ENCODE peak calls at places on chromosome 20, in nine cellular contexts. E is tibial nerve, J is osteocyte, Z is H9, H is fibroblast of the aortic adventitia, M is kidney, G is ovary, V is suprapubic skin, S is MCF 10A. O is an unnamed sample.

GRCh38 chr20:31602779-31603441 is 2.2 kb upstream of the ID1 start:
- DNase-seq in S (peak; percentile 90), V (no peak), M (no peak), J (no peak), H (peak; percentile 40), E (no peak), Z (no peak), G (no peak), O (no peak)

GRCh38 chr20:40706977-40707582 is 18.0 kb upstream of the MAFB start:
- DNase-seq in V (no peak), E (no peak), S (no peak), Z (peak; percentile 84), M (no peak), J (no peak), H (no peak), G (no peak), O (no peak)

GRCh38 chr20:44770480-44771171 is 25.0 kb downstream of the KCNK15 start:
- DNase-seq in H (no peak), G (no peak), M (no peak), V (no peak), J (no peak), S (no peak), E (no peak), Z (no peak), O (no peak)

GRCh38 chr20:25090492-25091429 is 8.8 kb upstream of the VSX1 start:
- DNase-seq in J (no peak), S (no peak), M (peak; percentile 70), H (no peak), E (no peak), G (no peak), Z (no peak), V (no peak), O (no peak)

GRCh38 chr20:63843778-63844177 is 12.7 kb upstream of the ZBTB46 start:
- DNase-seq in H (no peak), Z (no peak), E (no peak), J (no peak), S (no peak), V (no peak), M (no peak), G (no peak), O (no peak)

GRCh38 chr20:18005170-18005989 is 36.6 kb downstream of the MGME1 start:
- DNase-seq in E (no peak), J (no peak), Z (peak; percentile 47), H (no peak), G (no peak), V (no peak), S (no peak), M (no peak), O (no peak)

GRCh38 chr20:44728835-44729342 is 13.7 kb downstream of the CCN5 start:
- DNase-seq in S (peak; percentile 99), H (peak; percentile 82), J (peak; percentile 94), V (no peak), E (no peak), G (peak; percentile 54), Z (peak; percentile 71), M (peak; percentile 91), O (no peak)

GRCh38 chr20:63253438-63254236 is 626 bp downstream of the NKAIN4 start:
- DNase-seq in M (no peak), J (no peak), S (no peak), Z (peak; percentile 79), E (no peak), H (no peak), V (no peak), G (no peak), O (no peak)

GRCh38 chr20:846894-847278 is 13.4 kb downstream of the FAM110A start:
- DNase-seq in M (peak; percentile 76), J (no peak), E (no peak), H (no peak), Z (no peak), V (no peak), S (no peak), G (no peak), O (no peak)

GRCh38 chr20:33789109-33789857 is 21.9 kb upstream of the CHMP4B start:
- DNase-seq in M (peak; percentile 84), V (no peak), H (peak; percentile 95), J (no peak), E (no peak), G (no peak), S (peak; percentile 100), Z (no peak), O (peak; percentile 55)

GRCh38 chr20:19964289-19965263 is 52.6 kb upstream of the NAA20 start:
- DNase-seq in M (no peak), S (peak; percentile 80), E (no peak), J (no peak), V (peak; percentile 84), Z (no peak), G (peak; percentile 79), H (peak; percentile 88), O (no peak)

GRCh38 chr20:7924692-7925091 is 15.6 kb downstream of the HAO1 start:
- DNase-seq in V (no peak), J (no peak), Z (no peak), S (peak; percentile 67), H (peak; percentile 85), E (no peak), G (no peak), M (no peak), O (no peak)

GRCh38 chr20:36035720-36036119 is 67.3 kb downstream of the CNBD2 start:
- DNase-seq in M (no peak), Z (no peak), S (peak; percentile 67), H (no peak), E (no peak), V (no peak), G (no peak), J (no peak), O (no peak)

GRCh38 chr20:8473459-8473858 is 341.4 kb downstream of the PLCB1 start:
- DNase-seq in M (no peak), V (no peak), H (peak; percentile 14), J (no peak), Z (no peak), E (no peak), G (no peak), S (no peak), O (no peak)

GRCh38 chr20:31956556-31957220 is 4.8 kb upstream of the PDRG1 start:
- DNase-seq in M (no peak), G (no peak), J (no peak), V (no peak), H (no peak), S (no peak), Z (no peak), E (no peak), O (no peak)

GRCh38 chr20:38196592-38196991 is 31.5 kb upstream of the TGM2 start:
- DNase-seq in S (peak; percentile 82), V (peak; percentile 80), E (peak; percentile 73), G (peak; percentile 70), Z (no peak), J (no peak), H (peak; percentile 96), M (peak; percentile 91), O (peak; percentile 27)

GRCh38 chr20:48620112-48620485 is 207.7 kb downstream of the PREX1 start:
- DNase-seq in M (no peak), G (peak; percentile 25), Z (no peak), H (no peak), V (no peak), E (no peak), S (no peak), J (no peak), O (no peak)

GRCh38 chr20:48623176-48623905 is 204.5 kb downstream of the PREX1 start:
- DNase-seq in G (no peak), Z (no peak), E (no peak), M (peak; percentile 52), S (no peak), H (no peak), V (no peak), J (no peak), O (no peak)

GRCh38 chr20:48622421-48622820 is 205.4 kb downstream of the PREX1 start:
- DNase-seq in E (no peak), V (no peak), H (no peak), S (no peak), M (peak; percentile 41), J (no peak), Z (no peak), G (peak; percentile 31), O (no peak)

GRCh38 chr20:48620486-48621255 is 207.1 kb downstream of the PREX1 start:
- DNase-seq in G (peak; percentile 92), S (peak; percentile 90), E (peak; percentile 68), Z (peak; percentile 94), M (peak; percentile 94), V (no peak), H (peak; percentile 84), J (peak; percentile 95), O (peak; percentile 80)

GRCh38 chr20:48621256-48622078 is 206.3 kb downstream of the PREX1 start:
- DNase-seq in V (no peak), S (no peak), G (no peak), H (peak; percentile 19), J (no peak), M (peak; percentile 75), E (no peak), Z (no peak), O (no peak)
- TF ChIP-seq CTCF in V (no peak), S (no peak), G (no peak), H (no peak), J (no peak), M (no peak), E (no peak), Z (no peak), O (no peak)

DNA sequence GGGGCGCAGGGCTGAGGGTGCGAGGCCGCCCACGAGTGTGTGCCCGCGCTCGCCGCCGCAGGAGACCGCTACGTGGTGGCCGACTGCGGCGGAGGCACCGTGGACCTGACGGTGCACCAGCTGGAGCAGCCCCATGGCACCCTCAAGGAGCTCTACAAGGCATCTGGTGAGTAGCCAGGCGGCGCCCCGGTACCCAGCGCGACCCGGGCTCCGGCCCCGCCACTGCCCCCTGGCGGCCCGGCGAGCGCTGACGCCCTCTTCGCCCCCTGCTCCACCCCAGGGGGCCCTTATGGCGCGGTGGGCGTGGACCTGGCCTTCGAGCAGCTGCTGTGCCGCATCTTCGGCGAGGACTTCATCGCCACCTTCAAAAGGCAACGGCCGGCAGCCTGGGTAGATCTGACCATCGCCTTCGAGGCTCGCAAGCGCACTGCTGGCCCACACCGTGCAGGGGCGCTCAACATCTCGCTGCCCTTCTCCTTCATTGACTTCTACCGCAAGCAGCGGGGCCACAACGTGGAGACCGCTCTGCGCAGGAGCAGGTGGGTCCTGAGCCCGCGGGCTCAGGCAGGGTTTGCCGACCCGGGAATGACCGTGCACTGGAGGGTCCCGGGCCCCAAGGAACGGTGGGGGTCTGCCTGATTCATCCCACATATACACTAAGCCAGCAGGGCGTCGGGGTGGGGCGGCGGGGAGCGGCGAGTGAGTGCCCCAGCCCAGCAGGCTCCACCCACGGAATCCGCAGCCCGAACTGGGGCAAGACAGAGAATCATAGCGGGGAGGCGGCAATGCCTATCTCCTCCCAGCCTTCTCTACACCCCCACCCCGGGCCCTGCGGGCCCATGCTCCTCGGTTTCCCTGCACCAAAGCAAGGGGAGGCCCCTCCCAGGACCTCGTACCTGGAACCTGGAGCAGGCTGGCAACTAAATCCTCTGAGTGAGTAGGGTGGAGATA is 17.5 kb downstream of the HSPA12B start:
- DNase-seq in J (no peak), G (no peak), E (no peak), Z (peak; percentile 86), S (no peak), M (no peak), H (no peak), V (no peak), O (no peak)
- TF ChIP-seq CTCF in J (peak; percentile 82), G (no peak), E (peak; percentile 44), Z (peak; percentile 99), S (peak; percentile 74), M (peak; percentile 39), H (no peak), V (peak; percentile 77), O (no peak)

GRCh38 chr20:57473246-57474042 is 51.5 kb downstream of the CTCFL start:
- DNase-seq in G (no peak), Z (no peak), J (no peak), V (peak; percentile 78), E (no peak), H (no peak), S (peak; percentile 32), M (peak; percentile 70), O (no peak)
- TF ChIP-seq CTCF in G (no peak), Z (peak; percentile 29), J (no peak), V (no peak), E (no peak), H (no peak), S (no peak), M (no peak), O (no peak)

GRCh38 chr20:57882451-57883161 is 172.8 kb upstream of the PMEPA1 start:
- DNase-seq in E (no peak), J (peak; percentile 76), S (peak; percentile 23), H (no peak), V (peak; percentile 74), M (no peak), G (no peak), Z (no peak), O (no peak)
- TF ChIP-seq CTCF in E (no peak), J (no peak), S (no peak), H (no peak), V (no peak), M (no peak), G (no peak), Z (no peak), O (no peak)